ENCODE peak calls at places on chromosomes 4 and X, in nine cellular contexts. H is left lung, G is coronary artery, L is GM12865, C is DND-41, A is brain microvascular endothelial cell, R is A549, U is cardiac fibroblast, Q is mucosa of descending colon. J is an unnamed sample.

GRCh38 chrX:124086411-124086810 is 124.9 kb downstream of the STAG2 start:
- DNase-seq in H (no peak), G (no peak), L (no peak), C (no peak), A (no peak), R (no peak), U (no peak), Q (no peak), J (no peak)

GRCh38 chr4:151195801-151196200 is 81.2 kb upstream of the PRSS48 start:
- DNase-seq in H (no peak), G (no peak), L (no peak), C (no peak), A (peak; percentile 25), R (peak; percentile 9), U (peak; percentile 75), Q (no peak), J (no peak)

GRCh38 chrX:8404958-8405357 is 59.7 kb upstream of the VCX3B start:
- DNase-seq in H (no peak), G (no peak), L (no peak), C (no peak), A (no peak), R (no peak), U (peak; percentile 44), Q (no peak), J (no peak)

GRCh38 chr4:143358923-143359694 is 22.4 kb downstream of the GAB1 start:
- DNase-seq in H (no peak), G (no peak), L (peak; percentile 80), C (peak; percentile 57), A (peak; percentile 65), R (no peak), U (peak; percentile 80), Q (peak; percentile 73), J (no peak)

GRCh38 chr4:158484173-158484885 is 37.4 kb upstream of the RXFP1 start:
- DNase-seq in H (no peak), G (no peak), L (no peak), C (no peak), A (no peak), R (no peak), U (no peak), Q (no peak), J (peak; percentile 31)

GRCh38 chrX:72180539-72180938 is 1.0 kb upstream of the PIN4 start:
- DNase-seq in H (no peak), G (no peak), L (no peak), C (peak; percentile 3), A (no peak), R (no peak), U (no peak), Q (no peak), J (no peak)

GRCh38 chr4:84432713-84433112 is 66.4 kb downstream of the NKX6-1 start:
- DNase-seq in H (no peak), G (no peak), L (no peak), C (no peak), A (no peak), R (no peak), U (no peak), Q (no peak), J (no peak)

GRCh38 chr4:88858752-88859151 is 161.1 kb upstream of the NAP1L5 start:
- DNase-seq in H (no peak), G (no peak), L (peak; percentile 54), C (no peak), A (no peak), R (no peak), U (no peak), Q (no peak), J (no peak)

GRCh38 chr4:573122-573892 is 2.8 kb downstream of the TMEM271 start:
- DNase-seq in H (no peak), G (no peak), L (no peak), C (no peak), A (no peak), R (no peak), U (no peak), Q (no peak), J (no peak)

GRCh38 chrX:94722578-94722977 is 1048.6 kb downstream of the FAM133A start:
- DNase-seq in H (no peak), G (no peak), L (no peak), C (no peak), A (no peak), R (no peak), U (no peak), Q (no peak), J (no peak)

GRCh38 chrX:118872102-118872566 is 48.5 kb downstream of the ZCCHC12 start:
- DNase-seq in H (no peak), G (no peak), L (peak; percentile 3), C (no peak), A (no peak), R (no peak), U (no peak), Q (no peak), J (no peak)

GRCh38 chr4:78902313-78902712 is 36.9 kb downstream of the PAQR3 start:
- DNase-seq in H (no peak), G (no peak), L (no peak), C (no peak), A (no peak), R (no peak), U (no peak), Q (no peak), J (no peak)

GRCh38 chr4:141486375-141486997 is 149.9 kb upstream of the IL15 start:
- DNase-seq in H (no peak), G (no peak), L (no peak), C (no peak), A (peak; percentile 56), R (no peak), U (peak; percentile 32), Q (no peak), J (peak; percentile 20)

GRCh38 chrX:68932611-68933010 is 103.8 kb downstream of the EFNB1 start:
- DNase-seq in H (no peak), G (no peak), L (no peak), C (no peak), A (no peak), R (no peak), U (peak; percentile 58), Q (no peak), J (no peak)

GRCh38 chrX:71103110-71103983 is 3.2 kb downstream of the CXorf65 start:
- DNase-seq in H (no peak), G (no peak), L (peak; percentile 46), C (peak; percentile 91), A (no peak), R (no peak), U (no peak), Q (peak; percentile 67), J (no peak)

GRCh38 chr4:153222790-153223417 is 18.7 kb downstream of the TRIM2 start:
- DNase-seq in H (peak; percentile 85), G (peak; percentile 79), L (peak; percentile 41), C (no peak), A (no peak), R (no peak), U (peak; percentile 50), Q (peak; percentile 66), J (no peak)
- TF ChIP-seq CTCF in H (no peak), G (no peak), L (no peak), C (no peak), A (no peak), R (no peak), U (no peak), Q (no peak), J (no peak)

GRCh38 chrX:153995504-153995903 is 22.9 kb downstream of the TMEM187 start:
- DNase-seq in H (no peak), G (no peak), L (no peak), C (no peak), A (no peak), R (no peak), U (no peak), Q (no peak), J (no peak)

GRCh38 chrX:154004315-154004714 is 15.4 kb downstream of the IRAK1 start:
- DNase-seq in H (peak; percentile 7), G (no peak), L (peak; percentile 74), C (no peak), A (no peak), R (no peak), U (no peak), Q (no peak), J (no peak)

GRCh38 chrX:154002215-154002719 is 17.4 kb downstream of the IRAK1 start:
- DNase-seq in H (peak; percentile 80), G (no peak), L (peak; percentile 84), C (peak; percentile 41), A (no peak), R (no peak), U (peak; percentile 46), Q (peak; percentile 77), J (no peak)

GRCh38 chrX:154000051-154000450 is 19.7 kb downstream of the IRAK1 start:
- DNase-seq in H (peak; percentile 6), G (no peak), L (no peak), C (no peak), A (no peak), R (no peak), U (no peak), Q (no peak), J (no peak)

GRCh38 chrX:153999359-154000037 is 20.2 kb downstream of the IRAK1 start:
- DNase-seq in H (no peak), G (no peak), L (no peak), C (no peak), A (no peak), R (no peak), U (no peak), Q (no peak), J (no peak)
- H3K4me3 ChIP-seq in H (no peak overlapping the region), G (no peak overlapping the region), L (no peak overlapping the region), C (no peak overlapping the region), A (no peak overlapping the region), R (no peak overlapping the region), U (no peak overlapping the region), Q (no peak overlapping the region), J (no peak overlapping the region)

DNA sequence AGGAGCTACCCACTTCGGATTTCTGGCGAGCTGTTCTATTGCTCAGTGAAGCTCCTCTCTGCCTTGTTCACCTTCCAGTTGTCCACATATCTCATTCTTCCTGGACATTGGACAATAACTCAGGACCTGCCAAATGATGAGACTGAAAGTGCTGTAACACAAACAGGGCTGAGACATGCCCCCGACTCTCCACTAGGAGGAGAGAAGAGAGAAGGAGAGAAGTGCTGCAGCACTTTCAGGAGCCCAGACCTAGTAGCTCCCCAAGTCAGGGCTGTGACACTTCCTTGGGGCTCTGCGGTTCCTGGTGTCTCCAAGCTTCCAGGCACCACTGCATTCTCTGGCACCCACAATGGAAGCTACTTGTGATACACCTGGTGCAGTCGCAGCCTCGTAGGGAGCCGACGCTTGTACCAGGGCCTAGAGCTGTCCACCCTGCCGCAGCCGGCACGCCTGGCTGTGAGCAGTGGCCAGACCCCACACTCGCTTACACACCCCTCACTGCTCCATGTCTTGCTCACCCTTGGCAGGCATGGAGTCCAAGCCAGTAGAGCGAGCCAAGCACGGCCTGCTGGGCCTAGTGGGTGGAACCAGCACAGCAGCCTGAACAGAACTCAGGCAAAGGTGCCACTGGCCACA is 234.9 kb downstream of the TECRL start:
- DNase-seq in H (no peak), G (no peak), L (no peak), C (no peak), A (no peak), R (no peak), U (no peak), Q (no peak), J (no peak)
- TF ChIP-seq CTCF in H (no peak), G (no peak), L (no peak), C (no peak), A (no peak), R (no peak), U (no peak), Q (no peak), J (no peak)

DNA sequence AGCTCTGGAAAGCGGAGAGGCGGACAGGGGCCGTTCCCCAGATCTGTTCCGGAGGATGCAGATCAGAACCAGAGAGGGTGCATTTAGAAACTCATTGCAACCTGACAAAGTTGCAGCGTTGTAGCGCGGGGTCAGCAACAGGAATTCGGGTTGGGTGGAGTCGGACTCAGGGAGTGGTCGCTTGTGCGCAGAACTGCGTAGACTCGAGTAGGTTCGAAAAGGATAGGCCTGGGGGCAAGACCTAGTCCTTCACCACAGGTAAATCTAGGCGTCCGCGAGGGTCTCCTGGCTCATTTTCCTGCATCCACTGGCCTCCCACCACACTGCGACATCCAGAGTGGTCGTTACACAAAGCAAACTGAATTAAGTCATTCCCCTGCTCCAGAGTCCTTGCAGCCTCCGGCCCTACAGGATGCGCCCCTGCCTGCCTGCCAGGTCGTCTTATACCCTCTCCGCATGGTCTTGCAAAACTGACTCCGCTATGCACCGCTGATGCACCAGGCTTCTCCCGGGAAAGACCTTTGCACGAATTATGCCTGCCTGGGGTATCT is 4.7 kb upstream of the ZNF518B start:
- DNase-seq in H (no peak), G (no peak), L (no peak), C (no peak), A (no peak), R (no peak), U (no peak), Q (no peak), J (no peak)
- H3K4me3 ChIP-seq in H (peak overlapping the region; percentile 27), G (peak overlapping the region; percentile 60), L (no peak overlapping the region), C (no peak overlapping the region), A (peak overlapping the region; percentile 44), R (no peak overlapping the region), U (peak overlapping the region; percentile 45), Q (no peak overlapping the region), J (peak overlapping the region; percentile 37)